ENCODE peak calls at places on chromosomes 2 and 18, in five cellular contexts. J is A549, R is HepG2, I is H1, X is K562. F is an unnamed sample.

GRCh38 chr18:23136326-23137092 is 1.2 kb downstream of the CABLES1 start:
- DNase-seq in J (no peak), R (no peak), I (no peak), X (no peak), F (no peak)

GRCh38 chr2:17643031-17643615 is 102.6 kb downstream of the VSNL1 start:
- DNase-seq in J (peak; percentile 82), R (peak; percentile 22), I (no peak), X (peak; percentile 81), F (peak; percentile 98)

GRCh38 chr2:26429779-26430654 is 28.3 kb downstream of the DRC1 start:
- DNase-seq in J (no peak), R (no peak), I (no peak), X (no peak), F (no peak)

GRCh38 chr2:257842-258241 is 6.0 kb downstream of the SH3YL1 start:
- DNase-seq in J (no peak), R (no peak), I (no peak), X (no peak), F (no peak)

GRCh38 chr2:164314148-164314547 is 307.1 kb downstream of the GRB14 start:
- DNase-seq in J (peak; percentile 6), R (no peak), I (no peak), X (no peak), F (no peak)

GRCh38 chr2:53235836-53236582 is 531.6 kb upstream of the CHAC2 start:
- DNase-seq in J (no peak), R (no peak), I (no peak), X (no peak), F (no peak)

GRCh38 chr18:37270046-37270665 is 295.4 kb downstream of the CELF4 start:
- DNase-seq in J (peak; percentile 22), R (peak; percentile 21), I (no peak), X (peak; percentile 76), F (peak; percentile 52)

GRCh38 chr2:128490881-128491778 is 172.5 kb upstream of the HS6ST1 start:
- DNase-seq in J (no peak), R (no peak), I (no peak), X (no peak), F (no peak)

GRCh38 chr2:11496311-11496710 is 30.4 kb upstream of the E2F6 start:
- DNase-seq in J (no peak), R (no peak), I (no peak), X (no peak), F (no peak)

DNA sequence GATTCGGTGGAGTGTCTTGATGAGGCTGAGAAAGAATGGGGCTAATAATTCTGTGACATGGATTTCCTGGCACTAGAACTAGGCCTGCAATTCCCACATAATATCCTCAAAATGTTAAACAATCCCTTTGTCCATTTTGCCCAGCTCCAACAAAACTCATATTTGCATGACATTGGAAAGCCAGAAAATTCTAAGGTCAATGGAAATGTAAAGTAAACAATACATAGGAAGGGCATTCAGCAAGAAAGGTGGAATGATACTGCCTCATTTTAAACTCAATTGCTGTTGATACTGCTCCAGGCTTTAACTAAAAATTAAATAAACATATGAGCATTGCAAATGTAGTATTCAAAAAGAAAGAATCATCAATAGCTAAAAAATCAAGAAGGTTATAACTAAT is 434.8 kb upstream of the SLC8A1 start:
- DNase-seq in J (no peak), R (no peak), I (no peak), X (no peak), F (no peak)
- TF ChIP-seq CEBPB in J (no peak), R (no peak), I (no peak), X (no peak), F (no peak)

GRCh38 chr2:200172521-200172920 is 134.0 kb upstream of the SPATS2L start:
- DNase-seq in J (no peak), R (no peak), I (no peak), X (no peak), F (no peak)

GRCh38 chr2:200174433-200175216 is 131.9 kb upstream of the SPATS2L start:
- DNase-seq in J (no peak), R (no peak), I (no peak), X (peak; percentile 70), F (no peak)

GRCh38 chr2:200172944-200173481 is 133.5 kb upstream of the SPATS2L start:
- DNase-seq in J (no peak), R (no peak), I (no peak), X (no peak), F (peak; percentile 43)

GRCh38 chr2:200173691-200174090 is 132.8 kb upstream of the SPATS2L start:
- DNase-seq in J (no peak), R (no peak), I (no peak), X (no peak), F (no peak)

GRCh38 chr2:200171761-200172482 is 134.6 kb upstream of the SPATS2L start:
- DNase-seq in J (no peak), R (no peak), I (no peak), X (peak; percentile 77), F (peak; percentile 75)
- TF ChIP-seq MAFK in J (no peak), R (no peak), I (no peak), X (no peak), F (no peak)

GRCh38 chr18:8084160-8084559 is 517.0 kb downstream of the PTPRM start:
- DNase-seq in J (peak; percentile 38), R (peak; percentile 28), I (peak; percentile 63), X (peak; percentile 37), F (peak; percentile 46)
- TF ChIP-seq CEBPB in J (no peak), R (no peak), I (no peak), X (no peak), F (no peak)

GRCh38 chr18:13025233-13025632 is 34.1 kb downstream of the CEP192 start:
- DNase-seq in J (no peak), R (no peak), I (no peak), X (no peak), F (no peak)

GRCh38 chr18:13019301-13019700 is 28.1 kb downstream of the CEP192 start:
- DNase-seq in J (no peak), R (no peak), I (no peak), X (no peak), F (peak; percentile 49)

GRCh38 chr18:13026583-13027270 is 35.6 kb downstream of the CEP192 start:
- DNase-seq in J (no peak), R (no peak), I (no peak), X (no peak), F (peak; percentile 53)

GRCh38 chr18:13018379-13018778 is 27.2 kb downstream of the CEP192 start:
- DNase-seq in J (no peak), R (no peak), I (no peak), X (no peak), F (no peak)

GRCh38 chr18:13022644-13023043 is 31.5 kb downstream of the CEP192 start:
- DNase-seq in J (no peak), R (no peak), I (no peak), X (no peak), F (no peak)
- TF ChIP-seq MAFK in J (no peak), R (no peak), I (no peak), X (no peak), F (no peak)

GRCh38 chr2:112782234-112782799 is 2.0 kb downstream of the IL1A start:
- DNase-seq in J (no peak), R (no peak), I (no peak), X (no peak), F (no peak)
- TF ChIP-seq CEBPB in J (no peak), R (no peak), I (no peak), X (no peak), F (no peak)

F was measured in IMR-90.